ENCODE peak calls at places on chromosomes 6 and 20, in six cellular contexts. X, Y, E, P, W and N are unnamed samples.

GRCh38 chr6:170265655-170266054 is 25.2 kb downstream of the DLL1 start:
- DNase-seq in Y (peak), W (no peak), P (no peak), E (peak), X (no peak), N (no peak)

GRCh38 chr6:151999194-151999593 is 191.7 kb downstream of the ESR1 start:
- DNase-seq in P (no peak), Y (no peak), W (no peak), E (no peak), X (peak), N (peak)

GRCh38 chr6:41705996-41706835 is 29.2 kb downstream of the TFEB start:
- DNase-seq in Y (peak), X (peak), W (peak), E (peak), P (no peak), N (no peak)

GRCh38 chr20:64236137-64237088 is 19.1 kb upstream of the PCMTD2 start:
- DNase-seq in P (no peak), E (no peak), X (no peak), W (no peak), Y (no peak), N (no peak)

GRCh38 chr20:57509665-57510237 is 15.2 kb downstream of the CTCFL start:
- DNase-seq in P (no peak), X (peak), E (no peak), Y (peak), W (no peak), N (no peak)

GRCh38 chr20:17765584-17765983 is 65.8 kb downstream of the BANF2 start:
- DNase-seq in Y (no peak), W (no peak), E (no peak), P (no peak), X (no peak), N (no peak)

GRCh38 chr20:44958276-44958675 is 1.9 kb downstream of the TOMM34 start:
- DNase-seq in E (no peak), Y (no peak), W (no peak), P (no peak), X (no peak), N (no peak)

GRCh38 chr20:40232288-40232687 is 456.7 kb downstream of the MAFB start:
- DNase-seq in P (no peak), W (no peak), E (no peak), Y (no peak), X (no peak), N (no peak)

GRCh38 chr6:69693749-69694148 is 103.1 kb downstream of the LMBRD1 start:
- DNase-seq in P (no peak), W (no peak), E (no peak), Y (no peak), X (no peak), N (no peak)

GRCh38 chr20:1191289-1191688 is 6.5 kb upstream of the TMEM74B start:
- DNase-seq in W (no peak), P (no peak), X (no peak), Y (no peak), E (no peak), N (no peak)

GRCh38 chr6:149062653-149063348 is 254.7 kb upstream of the TAB2 start:
- DNase-seq in P (no peak), Y (no peak), X (no peak), E (peak), W (no peak), N (no peak)

GRCh38 chr6:73134588-73134987 is 90.7 kb downstream of the KHDC1L start:
- DNase-seq in W (no peak), E (no peak), P (no peak), Y (peak), X (no peak), N (no peak)

GRCh38 chr20:25032478-25033183 is 25.3 kb downstream of the ACSS1 start:
- DNase-seq in P (no peak), Y (peak), W (no peak), X (no peak), E (peak), N (no peak)

GRCh38 chr6:1848752-1849151 is 239.0 kb downstream of the FOXC1 start:
- DNase-seq in X (no peak), P (no peak), Y (no peak), W (no peak), E (no peak), N (no peak)

GRCh38 chr6:149830731-149831379 is 33.3 kb downstream of the LRP11 start:
- DNase-seq in Y (no peak), W (no peak), P (no peak), E (no peak), X (no peak), N (no peak)

GRCh38 chr6:168885196-168885595 is 368.4 kb downstream of the THBS2 start:
- DNase-seq in Y (peak), W (no peak), P (no peak), X (no peak), E (no peak), N (no peak)

GRCh38 chr6:154907293-154907692 is 87.8 kb upstream of the TIAM2 start:
- DNase-seq in Y (no peak), W (no peak), P (no peak), E (no peak), X (no peak), N (no peak)

GRCh38 chr6:7542065-7542877 is 800 bp downstream of the DSP start:
- DNase-seq in W (no peak), Y (peak), X (no peak), E (peak), P (no peak), N (no peak)

GRCh38 chr20:51119914-51120313 is 97.0 kb upstream of the KCNG1 start:
- DNase-seq in Y (no peak), X (no peak), E (no peak), W (no peak), P (no peak), N (no peak)

GRCh38 chr6:140956567-140957306 is 1176.0 kb upstream of the GJE1 start:
- DNase-seq in E (no peak), P (no peak), W (no peak), X (no peak), Y (no peak), N (no peak)

GRCh38 chr6:43644940-43645612 is at the start of gene RSPH9:
- DNase-seq in E (peak), X (no peak), W (no peak), Y (no peak), P (no peak), N (no peak)

GRCh38 chr20:37526238-37526838 is 1.3 kb downstream of the BLCAP start:
- DNase-seq in X (peak), W (no peak), E (peak), P (no peak), Y (peak), N (no peak)

GRCh38 chr6:119148825-119149525 is 70.5 kb upstream of the FAM184A start:
- DNase-seq in E (no peak), W (no peak), P (no peak), Y (no peak), X (no peak), N (no peak)

GRCh38 chr6:5950448-5950847 is 56.3 kb downstream of the NRN1 start:
- DNase-seq in Y (peak), X (no peak), E (peak), W (no peak), P (no peak), N (no peak)

GRCh38 chr20:63095718-63096654 is 89.2 kb upstream of the BHLHE23 start:
- DNase-seq in E (no peak), P (no peak), Y (peak), X (peak), W (no peak), N (no peak)

GRCh38 chr6:20709451-20709850 is 175.2 kb downstream of the CDKAL1 start:
- DNase-seq in W (no peak), P (no peak), E (no peak), Y (no peak), X (no peak), N (no peak)

GRCh38 chr6:137867685-137868509 is 838 bp downstream of the TNFAIP3 start:
- DNase-seq in P (no peak), X (no peak), E (no peak), Y (no peak), W (no peak), N (no peak)

GRCh38 chr6:136710877-136711552 is 81.3 kb downstream of the MAP3K5 start:
- DNase-seq in W (no peak), Y (no peak), E (no peak), P (no peak), X (no peak), N (no peak)

GRCh38 chr6:148450866-148451265 is 108.2 kb downstream of the SASH1 start:
- DNase-seq in P (no peak), X (no peak), Y (no peak), W (no peak), E (no peak), N (no peak)

GRCh38 chr6:154830771-154831170 is 97.6 kb downstream of the SCAF8 start:
- DNase-seq in Y (no peak), X (no peak), E (no peak), P (no peak), W (no peak), N (no peak)

GRCh38 chr6:30754631-30755030 is 10.3 kb upstream of the IER3 start:
- DNase-seq in E (no peak), X (no peak), P (no peak), Y (no peak), W (no peak), N (no peak)

GRCh38 chr20:51639206-51639832 is 96.8 kb upstream of the NFATC2 start:
- DNase-seq in E (peak), W (no peak), Y (peak), X (peak), P (no peak), N (no peak)

GRCh38 chr6:135909737-135910387 is 58.4 kb downstream of the PDE7B start:
- DNase-seq in W (no peak), E (peak), P (no peak), Y (peak), X (peak), N (no peak)

GRCh38 chr20:37387519-37388269 is 41.8 kb downstream of the SRC start:
- DNase-seq in Y (no peak), X (no peak), W (no peak), P (no peak), E (no peak), N (no peak)

GRCh38 chr6:113432729-113433505 is 424.2 kb upstream of the MARCKS start:
- DNase-seq in X (no peak), P (no peak), E (no peak), Y (no peak), W (no peak), N (no peak)

GRCh38 chr6:114537977-114538376 is 195.2 kb upstream of the HS3ST5 start:
- DNase-seq in W (no peak), P (no peak), X (no peak), Y (no peak), E (no peak), N (no peak)

GRCh38 chr20:20864346-20865096 is 152.1 kb upstream of the RALGAPA2 start:
- DNase-seq in E (no peak), P (no peak), W (no peak), X (peak), Y (no peak), N (no peak)

GRCh38 chr6:1594495-1595200 is 15.1 kb upstream of the FOXC1 start:
- DNase-seq in P (no peak), Y (no peak), W (no peak), E (no peak), X (no peak), N (no peak)

GRCh38 chr6:72386324-72386723 is 235.5 kb upstream of the KCNQ5 start:
- DNase-seq in W (no peak), P (no peak), E (no peak), X (no peak), Y (no peak), N (no peak)

DNA sequence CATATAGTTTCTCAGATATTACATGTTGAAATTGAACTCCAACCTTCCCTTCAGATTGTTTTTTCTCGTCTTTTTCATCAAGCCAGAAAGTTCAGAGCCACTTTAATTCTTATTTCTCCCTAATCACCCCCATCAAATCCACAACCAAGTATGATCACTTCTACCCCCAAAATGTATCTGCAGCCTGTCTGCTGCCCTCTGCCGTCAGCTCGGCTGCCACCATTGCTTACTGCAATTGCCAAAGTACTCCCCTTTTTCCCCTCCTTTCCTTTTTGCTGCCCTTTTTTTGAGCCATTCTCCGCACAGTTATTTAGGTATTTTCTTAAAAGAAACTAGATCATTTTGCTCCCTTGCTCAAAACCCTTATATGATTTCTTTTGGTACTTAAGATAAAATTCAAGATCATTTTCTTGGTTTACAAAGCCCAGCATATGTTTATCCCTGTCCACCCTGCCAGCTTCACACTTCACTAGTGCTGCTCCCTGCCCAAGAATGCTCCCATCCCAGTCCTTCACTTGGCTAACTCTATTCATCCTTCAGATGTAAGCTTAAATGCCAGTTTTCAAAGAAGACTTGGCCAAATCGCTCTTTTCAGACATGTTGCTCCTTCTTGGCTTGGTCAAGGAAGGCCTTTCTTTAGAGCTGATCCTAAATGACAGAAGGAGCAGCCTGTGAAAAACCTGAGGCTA is 63.6 kb downstream of the SH3BGRL2 start:
- DNase-seq in X (no peak), Y (no peak), E (no peak), W (no peak), P (no peak), N (no peak)
- TF ChIP-seq CTCF in X (no peak), Y (no peak), E (no peak), W (no peak), P (peak), N (no peak)

GRCh38 chr6:112085666-112086065 is 1.6 kb downstream of the TUBE1 start:
- DNase-seq in P (no peak), E (peak), X (no peak), W (no peak), Y (no peak), N (no peak)

GRCh38 chr6:112086744-112087135 is 542 bp downstream of the TUBE1 start:
- DNase-seq in E (no peak), X (peak), Y (no peak), W (no peak), P (no peak), N (peak)

GRCh38 chr6:112081569-112081968 is 5.7 kb downstream of the TUBE1 start:
- DNase-seq in W (no peak), Y (no peak), X (no peak), P (no peak), E (no peak), N (no peak)

GRCh38 chr6:112087916-112088315 is 525 bp downstream of the FAM229B start:
- DNase-seq in P (no peak), E (no peak), Y (no peak), W (no peak), X (no peak), N (no peak)

GRCh38 chr6:112087136-112087908 is at the start of the genes FAM229B and TUBE1:
- DNase-seq in Y (peak), W (peak), P (peak), X (peak), E (peak), N (peak)
- TF ChIP-seq CTCF in Y (no peak), W (peak), P (peak), X (no peak), E (no peak), N (no peak)

GRCh38 chr20:61918548-61918947 is 147.1 kb downstream of the TAF4 start:
- DNase-seq in Y (no peak), W (no peak), P (no peak), X (no peak), E (no peak), N (no peak)
- TF ChIP-seq CTCF in Y (no peak), W (no peak), P (no peak), X (no peak), E (no peak), N (peak)

DNA sequence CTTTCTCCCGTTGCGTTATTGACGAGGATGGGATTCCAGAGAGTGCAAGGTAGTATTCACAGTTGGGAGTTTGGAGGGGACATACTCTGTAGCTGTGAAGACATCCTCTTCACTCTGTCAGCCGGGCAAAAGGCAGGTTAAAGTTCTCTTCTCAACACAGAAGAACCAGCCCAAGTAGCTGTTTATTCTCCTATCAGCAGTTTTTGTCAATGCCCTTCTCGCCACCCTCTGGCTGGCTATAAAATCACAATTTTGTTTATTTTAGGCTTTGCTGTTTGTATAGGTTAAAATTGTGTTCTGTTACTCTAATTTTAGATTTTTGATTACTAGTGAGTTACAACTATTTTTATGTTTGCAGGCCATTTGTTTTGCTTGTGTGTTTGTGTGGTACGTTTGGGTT is 37.9 kb upstream of the MAS1 start:
- DNase-seq in W (no peak), E (no peak), Y (peak), P (no peak), X (peak), N (no peak)
- TF ChIP-seq CTCF in W (peak), E (no peak), Y (no peak), P (no peak), X (peak), N (peak)

GRCh38 chr6:36428911-36429310 is 13.7 kb downstream of the PXT1 start:
- DNase-seq in Y (no peak), W (no peak), P (no peak), X (no peak), E (no peak), N (no peak)
- TF ChIP-seq CTCF in Y (no peak), W (no peak), P (no peak), X (no peak), E (no peak), N (peak)